ENCODE peak calls at places on chromosomes 11 and 22, in six cellular contexts. One of them, this sample, is unnamed.

GRCh38 chr11:36763187-36763586 is 165.2 kb upstream of the RAG2 start:
- DNase-seq in MM.1S: peak; percentile 35
- DNase-seq in OCI-LY7: no peak
- DNase-seq in upper lobe of right lung: no peak
- DNase-seq in IMR-90: no peak
- DNase-seq in CD8-positive, alpha-beta T cell: no peak
- DNase-seq in this sample: no peak

GRCh38 chr11:13963169-13963948 is 836 bp downstream of the SPON1 start:
- DNase-seq in MM.1S: no peak
- DNase-seq in OCI-LY7: no peak
- DNase-seq in upper lobe of right lung: no peak
- DNase-seq in IMR-90: peak; percentile 17
- DNase-seq in CD8-positive, alpha-beta T cell: peak; percentile 51
- DNase-seq in this sample: peak; percentile 65

GRCh38 chr11:45393826-45394225 is 107.7 kb upstream of the SYT13 start:
- DNase-seq in MM.1S: no peak
- DNase-seq in OCI-LY7: no peak
- DNase-seq in upper lobe of right lung: no peak
- DNase-seq in IMR-90: no peak
- DNase-seq in CD8-positive, alpha-beta T cell: no peak
- DNase-seq in this sample: no peak

GRCh38 chr11:130120045-130120444 is 39.5 kb upstream of the ST14 start:
- DNase-seq in MM.1S: no peak
- DNase-seq in OCI-LY7: no peak
- DNase-seq in upper lobe of right lung: no peak
- DNase-seq in IMR-90: no peak
- DNase-seq in CD8-positive, alpha-beta T cell: no peak
- DNase-seq in this sample: no peak

GRCh38 chr11:113365895-113366294 is 21.7 kb upstream of the ANKK1 start:
- DNase-seq in MM.1S: no peak
- DNase-seq in OCI-LY7: no peak
- DNase-seq in upper lobe of right lung: no peak
- DNase-seq in IMR-90: no peak
- DNase-seq in CD8-positive, alpha-beta T cell: peak; percentile 54
- DNase-seq in this sample: no peak

GRCh38 chr11:19919050-19919561 is 206.5 kb downstream of the NAV2 start:
- DNase-seq in MM.1S: no peak
- DNase-seq in OCI-LY7: no peak
- DNase-seq in upper lobe of right lung: peak; percentile 80
- DNase-seq in IMR-90: peak; percentile 98
- DNase-seq in CD8-positive, alpha-beta T cell: no peak
- DNase-seq in this sample: no peak

GRCh38 chr11:104408630-104409029 is 244.7 kb upstream of the PDGFD start:
- DNase-seq in MM.1S: no peak
- DNase-seq in OCI-LY7: no peak
- DNase-seq in upper lobe of right lung: no peak
- DNase-seq in IMR-90: no peak
- DNase-seq in CD8-positive, alpha-beta T cell: no peak
- DNase-seq in this sample: no peak

GRCh38 chr11:10441652-10442503 is 13.2 kb upstream of the AMPD3 start:
- DNase-seq in MM.1S: peak; percentile 95
- DNase-seq in OCI-LY7: peak; percentile 56
- DNase-seq in upper lobe of right lung: no peak
- DNase-seq in IMR-90: no peak
- DNase-seq in CD8-positive, alpha-beta T cell: no peak
- DNase-seq in this sample: no peak

GRCh38 chr22:20979243-20979809 is 2.8 kb upstream of the LZTR1 start:
- DNase-seq in MM.1S: no peak
- DNase-seq in OCI-LY7: no peak
- DNase-seq in upper lobe of right lung: peak; percentile 91
- DNase-seq in IMR-90: peak; percentile 67
- DNase-seq in CD8-positive, alpha-beta T cell: peak; percentile 85
- DNase-seq in this sample: peak; percentile 46

GRCh38 chr22:39292561-39293074 is 26.8 kb downstream of the RPL3 start:
- DNase-seq in MM.1S: no peak
- DNase-seq in OCI-LY7: no peak
- DNase-seq in upper lobe of right lung: peak; percentile 96
- DNase-seq in IMR-90: peak; percentile 92
- DNase-seq in CD8-positive, alpha-beta T cell: no peak
- DNase-seq in this sample: peak; percentile 94

GRCh38 chr11:27722117-27722844 is 22.0 kb upstream of the BDNF start:
- DNase-seq in MM.1S: peak; percentile 37
- DNase-seq in OCI-LY7: no peak
- DNase-seq in upper lobe of right lung: no peak
- DNase-seq in IMR-90: peak; percentile 68
- DNase-seq in CD8-positive, alpha-beta T cell: no peak
- DNase-seq in this sample: no peak

GRCh38 chr11:74288911-74289310 is 22.5 kb downstream of the P4HA3 start:
- DNase-seq in MM.1S: no peak
- DNase-seq in OCI-LY7: no peak
- DNase-seq in upper lobe of right lung: no peak
- DNase-seq in IMR-90: no peak
- DNase-seq in CD8-positive, alpha-beta T cell: no peak
- DNase-seq in this sample: no peak

GRCh38 chr11:94147433-94147845 is 18.8 kb downstream of the PANX1 start:
- DNase-seq in MM.1S: no peak
- DNase-seq in OCI-LY7: no peak
- DNase-seq in upper lobe of right lung: no peak
- DNase-seq in IMR-90: no peak
- DNase-seq in CD8-positive, alpha-beta T cell: no peak
- DNase-seq in this sample: no peak

GRCh38 chr22:21876486-21877176 is 9.2 kb upstream of the MAPK1 start:
- DNase-seq in MM.1S: no peak
- DNase-seq in OCI-LY7: no peak
- DNase-seq in upper lobe of right lung: no peak
- DNase-seq in IMR-90: peak; percentile 68
- DNase-seq in CD8-positive, alpha-beta T cell: no peak
- DNase-seq in this sample: no peak

GRCh38 chr11:94433049-94433448 is 31.8 kb upstream of the GPR83 start:
- DNase-seq in MM.1S: no peak
- DNase-seq in OCI-LY7: no peak
- DNase-seq in upper lobe of right lung: no peak
- DNase-seq in IMR-90: no peak
- DNase-seq in CD8-positive, alpha-beta T cell: no peak
- DNase-seq in this sample: no peak

GRCh38 chr11:33211588-33211987 is 45.6 kb upstream of the HIPK3 start:
- DNase-seq in MM.1S: no peak
- DNase-seq in OCI-LY7: no peak
- DNase-seq in upper lobe of right lung: no peak
- DNase-seq in IMR-90: no peak
- DNase-seq in CD8-positive, alpha-beta T cell: no peak
- DNase-seq in this sample: no peak

GRCh38 chr11:61914471-61915171 is 2.7 kb downstream of the RAB3IL1 start:
- DNase-seq in MM.1S: no peak
- DNase-seq in OCI-LY7: no peak
- DNase-seq in upper lobe of right lung: no peak
- DNase-seq in IMR-90: no peak
- DNase-seq in CD8-positive, alpha-beta T cell: no peak
- DNase-seq in this sample: no peak

GRCh38 chr22:28909375-28909774 is 26.0 kb downstream of the ZNRF3 start:
- DNase-seq in MM.1S: no peak
- DNase-seq in OCI-LY7: no peak
- DNase-seq in upper lobe of right lung: no peak
- DNase-seq in IMR-90: peak; percentile 58
- DNase-seq in CD8-positive, alpha-beta T cell: no peak
- DNase-seq in this sample: no peak

GRCh38 chr11:128884703-128885338 is 6.3 kb upstream of the KCNJ5 start:
- DNase-seq in MM.1S: peak; percentile 83
- DNase-seq in OCI-LY7: peak; percentile 67
- DNase-seq in upper lobe of right lung: no peak
- DNase-seq in IMR-90: peak; percentile 69
- DNase-seq in CD8-positive, alpha-beta T cell: peak; percentile 35
- DNase-seq in this sample: peak; percentile 57

GRCh38 chr11:79939111-79939510 is 498.3 kb upstream of the TENM4 start:
- DNase-seq in MM.1S: no peak
- DNase-seq in OCI-LY7: no peak
- DNase-seq in upper lobe of right lung: no peak
- DNase-seq in IMR-90: peak; percentile 46
- DNase-seq in CD8-positive, alpha-beta T cell: no peak
- DNase-seq in this sample: no peak

GRCh38 chr11:21628641-21629040 is 564.2 kb upstream of the ANO5 start:
- DNase-seq in MM.1S: no peak
- DNase-seq in OCI-LY7: no peak
- DNase-seq in upper lobe of right lung: no peak
- DNase-seq in IMR-90: no peak
- DNase-seq in CD8-positive, alpha-beta T cell: no peak
- DNase-seq in this sample: no peak

GRCh38 chr11:21635359-21635758 is 557.5 kb upstream of the ANO5 start:
- DNase-seq in MM.1S: no peak
- DNase-seq in OCI-LY7: no peak
- DNase-seq in upper lobe of right lung: no peak
- DNase-seq in IMR-90: no peak
- DNase-seq in CD8-positive, alpha-beta T cell: no peak
- DNase-seq in this sample: no peak

GRCh38 chr11:21625982-21626381 is 566.9 kb upstream of the ANO5 start:
- DNase-seq in MM.1S: peak; percentile 39
- DNase-seq in OCI-LY7: peak; percentile 69
- DNase-seq in upper lobe of right lung: no peak
- DNase-seq in IMR-90: no peak
- DNase-seq in CD8-positive, alpha-beta T cell: no peak
- DNase-seq in this sample: no peak

GRCh38 chr11:21634491-21634890 is 558.4 kb upstream of the ANO5 start:
- DNase-seq in MM.1S: no peak
- DNase-seq in OCI-LY7: no peak
- DNase-seq in upper lobe of right lung: no peak
- DNase-seq in IMR-90: no peak
- DNase-seq in CD8-positive, alpha-beta T cell: no peak
- DNase-seq in this sample: no peak

DNA sequence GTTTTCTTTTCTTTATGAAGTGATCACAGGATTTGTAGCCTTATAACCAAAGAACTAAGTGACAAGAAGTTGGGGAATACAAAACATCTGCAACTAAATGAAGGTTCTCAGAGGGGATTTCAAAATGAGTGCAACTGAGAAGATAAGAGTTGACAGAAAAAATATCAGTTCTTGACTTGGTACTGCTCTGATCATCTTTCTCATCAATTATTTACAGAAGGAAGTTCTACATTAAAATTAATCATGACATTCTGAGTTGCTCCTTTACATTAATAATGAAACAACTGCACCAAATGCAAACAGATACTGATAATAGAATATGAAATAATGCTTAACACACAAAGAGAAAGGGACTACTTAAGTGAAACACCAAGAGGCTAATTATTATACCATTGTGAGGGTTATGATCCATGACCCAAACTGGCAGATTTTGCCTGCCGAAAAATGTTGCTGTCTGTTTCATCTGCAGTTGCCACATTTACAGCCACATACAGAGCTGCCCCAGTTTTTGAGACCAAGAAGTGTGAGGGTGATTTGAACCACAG is 561.9 kb upstream of the ANO5 start:
- DNase-seq in MM.1S: no peak
- DNase-seq in OCI-LY7: no peak
- DNase-seq in upper lobe of right lung: no peak
- DNase-seq in IMR-90: no peak
- DNase-seq in CD8-positive, alpha-beta T cell: no peak
- DNase-seq in this sample: no peak
- H3K36me3 ChIP-seq in MM.1S: no peaks in the 10 kb centered on the region
- H3K36me3 ChIP-seq in OCI-LY7: no peaks in the 10 kb centered on the region
- H3K36me3 ChIP-seq in upper lobe of right lung: no peaks in the 10 kb centered on the region
- H3K36me3 ChIP-seq in IMR-90: no peaks in the 10 kb centered on the region
- H3K36me3 ChIP-seq in CD8-positive, alpha-beta T cell: no peaks in the 10 kb centered on the region
- H3K36me3 ChIP-seq in this sample: no peaks in the 10 kb centered on the region

GRCh38 chr22:37103151-37103550 is 6.4 kb downstream of the TMPRSS6 start:
- DNase-seq in MM.1S: no peak
- DNase-seq in OCI-LY7: no peak
- DNase-seq in upper lobe of right lung: no peak
- DNase-seq in IMR-90: no peak
- DNase-seq in CD8-positive, alpha-beta T cell: no peak
- DNase-seq in this sample: no peak
- H3K4me1 ChIP-seq in MM.1S: no peaks in the 10 kb centered on the region
- H3K4me1 ChIP-seq in OCI-LY7: no peaks in the 10 kb centered on the region
- H3K4me1 ChIP-seq in upper lobe of right lung: no peaks in the 10 kb centered on the region
- H3K4me1 ChIP-seq in IMR-90: no peaks in the 10 kb centered on the region
- H3K4me1 ChIP-seq in CD8-positive, alpha-beta T cell: peaks cover 3% of the 10 kb centered on the region
- H3K4me1 ChIP-seq in this sample: no peaks in the 10 kb centered on the region

GRCh38 chr11:77593883-77594282 is 4.1 kb downstream of the AQP11 start:
- DNase-seq in MM.1S: no peak
- DNase-seq in OCI-LY7: no peak
- DNase-seq in upper lobe of right lung: no peak
- DNase-seq in IMR-90: no peak
- DNase-seq in CD8-positive, alpha-beta T cell: no peak
- DNase-seq in this sample: no peak

GRCh38 chr11:77592727-77593126 is 3.0 kb downstream of the AQP11 start:
- DNase-seq in MM.1S: no peak
- DNase-seq in OCI-LY7: no peak
- DNase-seq in upper lobe of right lung: no peak
- DNase-seq in IMR-90: no peak
- DNase-seq in CD8-positive, alpha-beta T cell: no peak
- DNase-seq in this sample: no peak

GRCh38 chr11:77589521-77590193 is at the start of gene AQP11:
- DNase-seq in MM.1S: peak; percentile 91
- DNase-seq in OCI-LY7: no peak
- DNase-seq in upper lobe of right lung: peak; percentile 92
- DNase-seq in IMR-90: peak; percentile 80
- DNase-seq in CD8-positive, alpha-beta T cell: peak; percentile 31
- DNase-seq in this sample: peak; percentile 83

GRCh38 chr11:77589181-77589520 is 602 bp upstream of the AQP11 start:
- DNase-seq in MM.1S: no peak
- DNase-seq in OCI-LY7: no peak
- DNase-seq in upper lobe of right lung: no peak
- DNase-seq in IMR-90: no peak
- DNase-seq in CD8-positive, alpha-beta T cell: no peak
- DNase-seq in this sample: no peak

DNA sequence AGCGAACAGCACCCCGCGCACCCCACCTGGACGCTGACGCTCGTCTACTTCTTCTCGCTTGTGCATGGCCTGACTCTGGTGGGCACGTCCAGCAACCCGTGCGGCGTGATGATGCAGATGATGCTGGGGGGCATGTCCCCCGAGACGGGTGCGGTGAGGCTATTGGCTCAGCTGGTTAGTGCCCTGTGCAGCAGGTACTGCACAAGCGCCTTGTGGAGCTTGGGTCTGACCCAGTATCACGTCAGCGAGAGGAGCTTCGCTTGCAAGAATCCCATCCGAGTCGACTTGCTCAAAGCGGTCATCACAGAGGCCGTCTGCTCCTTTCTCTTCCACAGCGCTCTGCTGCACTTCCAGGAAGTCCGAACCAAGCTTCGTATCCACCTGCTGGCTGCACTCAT is 440 bp downstream of the AQP11 start:
- DNase-seq in MM.1S: peak; percentile 47
- DNase-seq in OCI-LY7: no peak
- DNase-seq in upper lobe of right lung: no peak
- DNase-seq in IMR-90: peak; percentile 46
- DNase-seq in CD8-positive, alpha-beta T cell: no peak
- DNase-seq in this sample: no peak
- TF ChIP-seq CTCF in MM.1S: peak; percentile 14
- TF ChIP-seq CTCF in OCI-LY7: no peak
- TF ChIP-seq CTCF in upper lobe of right lung: no peak
- TF ChIP-seq CTCF in IMR-90: no peak
- TF ChIP-seq CTCF in CD8-positive, alpha-beta T cell: no peak
- TF ChIP-seq CTCF in this sample: no peak

DNA sequence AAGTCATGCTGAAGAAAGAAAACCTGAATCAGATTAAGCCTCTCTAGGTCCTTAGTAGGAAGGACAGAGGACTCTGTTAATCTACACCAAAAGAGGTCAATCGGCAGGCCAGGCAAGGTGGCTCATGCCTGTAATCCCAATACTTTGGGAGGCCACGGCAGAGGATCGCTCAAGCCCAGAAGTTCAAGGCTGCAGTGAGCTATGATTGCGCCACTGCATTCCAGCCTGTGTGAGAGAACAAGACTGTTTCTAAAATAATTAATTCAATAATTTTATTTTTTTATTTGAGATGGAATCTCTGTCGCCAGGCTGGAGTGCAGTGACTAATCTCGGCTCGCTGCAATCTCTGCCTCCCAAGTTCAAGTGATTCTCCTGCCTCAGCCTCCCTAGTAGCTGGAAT is 4.5 kb downstream of the XRCC6 start:
- DNase-seq in MM.1S: no peak
- DNase-seq in OCI-LY7: no peak
- DNase-seq in upper lobe of right lung: no peak
- DNase-seq in IMR-90: no peak
- DNase-seq in CD8-positive, alpha-beta T cell: no peak
- DNase-seq in this sample: no peak
- H3K36me3 ChIP-seq in MM.1S: peaks cover 5% of the 10 kb centered on the region
- H3K36me3 ChIP-seq in OCI-LY7: peaks cover 83% of the 10 kb centered on the region
- H3K36me3 ChIP-seq in upper lobe of right lung: peaks cover 79% of the 10 kb centered on the region
- H3K36me3 ChIP-seq in IMR-90: peaks cover 35% of the 10 kb centered on the region
- H3K36me3 ChIP-seq in CD8-positive, alpha-beta T cell: peaks cover 20% of the 10 kb centered on the region
- H3K36me3 ChIP-seq in this sample: peaks cover 86% of the 10 kb centered on the region